ENCODE peak calls at places on chromosomes 3 and 15, in ten cellular contexts. Y is globus pallidus; Q is T-helper 9 cell; E is A549; M is anterior cingulate cortex; J is dermis microvascular lymphatic vessel endothelial cell; N is activated CD4-positive, CD25-positive, alpha-beta regulatory T cell treated with anti-CD3 and anti-CD28 coated beads, Interleukin-2, amount 50 U/mL, for 72 hours; O is heart right ventricle; I is stimulated activated CD4-positive, alpha-beta T cell treated with anti-CD3 and anti-CD28 coated beads, Interleukin-2, amount 100 ng/mL, for 48 hours; G is IMR-90. T is an unnamed sample.

GRCh38 chr3:129530331-129530761 is 1.9 kb downstream of the RHO start:
- DNase-seq in Q (no peak), I (no peak), O (no peak), N (no peak), G (peak; percentile 58), M (no peak), E (peak; percentile 12), Y (no peak), J (peak; percentile 4), T (no peak)

GRCh38 chr15:77617507-77618285 is 15.0 kb downstream of the LINGO1 start:
- DNase-seq in Y (no peak), E (peak; percentile 69), Q (no peak), G (no peak), N (no peak), I (no peak), M (no peak), O (no peak), J (no peak), T (no peak)

GRCh38 chr15:70439304-70439877 is 324.0 kb downstream of the UACA start:
- DNase-seq in Y (no peak), M (no peak), E (no peak), N (no peak), Q (no peak), I (no peak), O (no peak), J (no peak), G (no peak), T (no peak)

GRCh38 chr3:194095464-194095863 is 40.5 kb upstream of the HES1 start:
- DNase-seq in O (peak; percentile 72), N (no peak), Q (no peak), G (no peak), I (no peak), M (no peak), J (peak; percentile 85), E (no peak), Y (no peak), T (no peak)

GRCh38 chr3:49476563-49476962 is 6.5 kb downstream of the DAG1 start:
- DNase-seq in Y (no peak), N (no peak), G (no peak), M (no peak), E (no peak), O (no peak), J (no peak), Q (no peak), I (peak; percentile 14), T (no peak)

GRCh38 chr3:30513374-30514152 is 92.8 kb upstream of the TGFBR2 start:
- DNase-seq in Q (no peak), O (no peak), E (no peak), G (no peak), Y (no peak), J (no peak), N (no peak), I (no peak), M (no peak), T (no peak)

GRCh38 chr3:23775254-23775909 is 30.4 kb upstream of the UBE2E1 start:
- DNase-seq in Y (no peak), N (no peak), O (no peak), J (no peak), I (no peak), Q (no peak), E (no peak), M (no peak), G (no peak), T (no peak)

GRCh38 chr15:74320358-74321247 is 46.8 kb downstream of the CYP11A1 start:
- DNase-seq in Q (peak; percentile 7), O (peak; percentile 67), Y (no peak), G (peak; percentile 23), N (no peak), M (no peak), E (peak; percentile 28), J (no peak), I (peak; percentile 28), T (peak; percentile 39)

GRCh38 chr15:59237119-59237853 is 30.6 kb downstream of the LDHAL6B start:
- DNase-seq in M (no peak), E (no peak), N (no peak), Y (no peak), O (peak; percentile 23), I (no peak), J (no peak), Q (no peak), G (no peak), T (no peak)

GRCh38 chr15:57476533-57476975 is 100.2 kb downstream of the CGNL1 start:
- DNase-seq in N (no peak), Y (no peak), E (no peak), Q (no peak), I (no peak), O (no peak), M (no peak), J (no peak), G (peak; percentile 70), T (no peak)

GRCh38 chr3:30934208-30934550 is 39.7 kb upstream of the GADL1 start:
- DNase-seq in N (no peak), I (no peak), M (no peak), J (peak; percentile 44), Y (no peak), Q (no peak), E (peak; percentile 55), O (no peak), G (peak; percentile 37), T (no peak)

GRCh38 chr3:157544501-157545139 is 41.4 kb upstream of the VEPH1 start:
- DNase-seq in Q (no peak), Y (no peak), I (no peak), E (peak; percentile 3), N (no peak), M (no peak), J (no peak), G (peak; percentile 74), O (no peak), T (no peak)

GRCh38 chr3:156455839-156456238 is 99.1 kb downstream of the SSR3 start:
- DNase-seq in G (no peak), M (no peak), I (no peak), Y (no peak), Q (no peak), E (peak; percentile 5), O (no peak), J (no peak), N (no peak), T (no peak)

GRCh38 chr15:100189849-100190248 is 151.9 kb downstream of the ADAMTS17 start:
- DNase-seq in O (no peak), Q (no peak), I (no peak), G (no peak), N (no peak), J (no peak), Y (no peak), E (no peak), M (no peak), T (no peak)

GRCh38 chr3:124260206-124260915 is 268.4 kb upstream of the ROPN1 start:
- DNase-seq in E (peak; percentile 27), G (peak; percentile 73), N (no peak), Y (peak; percentile 20), M (no peak), Q (no peak), I (no peak), O (peak; percentile 63), J (no peak), T (no peak)